ENCODE peak calls at places on chromosomes 16 and 17, in seven cellular contexts. L is BE2C, G is MM.1S, O is HAP-1, N is right lobe of liver, H is body of pancreas, I is heart left ventricle. F is an unnamed sample.

GRCh38 chr17:6577686-6578263 is 21.4 kb upstream of the PITPNM3 start:
- DNase-seq in L (no peak), G (no peak), O (no peak), N (no peak), H (no peak), I (no peak), F (no peak)

GRCh38 chr16:2339521-2340484 is 725 bp downstream of the ABCA3 start:
- DNase-seq in L (peak; percentile 91), G (peak; percentile 34), O (peak; percentile 32), N (peak; percentile 65), H (peak; percentile 57), I (peak; percentile 69), F (peak; percentile 51)

GRCh38 chr16:86964846-86965245 is 352.3 kb downstream of the C16orf95 start:
- DNase-seq in L (no peak), G (no peak), O (no peak), N (no peak), H (no peak), I (no peak), F (no peak)

GRCh38 chr17:64783556-64784352 is 121.6 kb upstream of the SMURF2 start:
- DNase-seq in L (no peak), G (no peak), O (no peak), N (no peak), H (no peak), I (no peak), F (no peak)

GRCh38 chr16:86775401-86775985 is 197.1 kb downstream of the FOXL1 start:
- DNase-seq in L (no peak), G (no peak), O (no peak), N (no peak), H (no peak), I (no peak), F (no peak)

GRCh38 chr17:47205419-47205963 is 3.7 kb upstream of the MYL4 start:
- DNase-seq in L (no peak), G (peak; percentile 95), O (no peak), N (no peak), H (peak; percentile 75), I (peak; percentile 71), F (no peak)

GRCh38 chr16:2178321-2179106 is 17.9 kb downstream of the CASKIN1 start:
- DNase-seq in L (peak; percentile 65), G (no peak), O (no peak), N (no peak), H (no peak), I (no peak), F (no peak)

GRCh38 chr16:27768651-27769270 is 218.8 kb downstream of the KATNIP start:
- DNase-seq in L (no peak), G (no peak), O (no peak), N (no peak), H (no peak), I (peak; percentile 0), F (no peak)

GRCh38 chr16:88378836-88379693 is 3.7 kb upstream of the ZNF469 start:
- DNase-seq in L (peak; percentile 4), G (no peak), O (no peak), N (peak; percentile 35), H (no peak), I (peak; percentile 13), F (no peak)

GRCh38 chr16:25838724-25839186 is 147.0 kb downstream of the HS3ST4 start:
- DNase-seq in L (peak; percentile 13), G (peak; percentile 81), O (peak; percentile 41), N (no peak), H (peak; percentile 48), I (no peak), F (peak; percentile 41)

GRCh38 chr16:87854053-87854906 is 15.0 kb downstream of the SLC7A5 start:
- DNase-seq in L (peak; percentile 55), G (no peak), O (no peak), N (no peak), H (no peak), I (no peak), F (no peak)

GRCh38 chr16:964696-965395 is 5.9 kb downstream of the LMF1 start:
- DNase-seq in L (no peak), G (no peak), O (no peak), N (no peak), H (no peak), I (no peak), F (no peak)

GRCh38 chr17:74453665-74454196 is 12.7 kb upstream of the CD300A start:
- DNase-seq in L (no peak), G (peak; percentile 83), O (peak; percentile 82), N (peak; percentile 97), H (peak; percentile 94), I (no peak), F (peak; percentile 25)

GRCh38 chr16:17368951-17369350 is 101.8 kb downstream of the XYLT1 start:
- DNase-seq in L (no peak), G (no peak), O (no peak), N (no peak), H (no peak), I (no peak), F (no peak)

GRCh38 chr16:30335598-30336474 is 19.3 kb downstream of the CD2BP2 start:
- DNase-seq in L (no peak), G (peak; percentile 10), O (no peak), N (peak; percentile 87), H (peak; percentile 34), I (peak; percentile 32), F (peak; percentile 64)

GRCh38 chr17:34672176-34672785 is 92.9 kb downstream of the TMEM132E start:
- DNase-seq in L (no peak), G (no peak), O (no peak), N (no peak), H (no peak), I (no peak), F (no peak)

GRCh38 chr17:45036696-45037095 is 14.7 kb downstream of the DCAKD start:
- DNase-seq in L (no peak), G (no peak), O (no peak), N (no peak), H (no peak), I (no peak), F (no peak)

GRCh38 chr17:10879110-10879509 is 41.2 kb upstream of the PIRT start:
- DNase-seq in L (no peak), G (no peak), O (no peak), N (no peak), H (peak; percentile 8), I (peak; percentile 28), F (no peak)

GRCh38 chr17:2421315-2422147 is 20.7 kb upstream of the MNT start:
- DNase-seq in L (no peak), G (no peak), O (no peak), N (no peak), H (peak; percentile 52), I (no peak), F (peak; percentile 62)

GRCh38 chr17:10316986-10317834 is 55.6 kb downstream of the MYH13 start:
- DNase-seq in L (peak; percentile 10), G (peak; percentile 46), O (no peak), N (no peak), H (peak; percentile 74), I (peak; percentile 68), F (peak; percentile 51)

GRCh38 chr17:61361084-61361483 is 38.6 kb upstream of the TBX2 start:
- DNase-seq in L (no peak), G (no peak), O (no peak), N (no peak), H (no peak), I (no peak), F (no peak)

GRCh38 chr17:65154770-65155589 is 17.8 kb downstream of the RGS9 start:
- DNase-seq in L (no peak), G (peak; percentile 53), O (no peak), N (no peak), H (no peak), I (no peak), F (no peak)

GRCh38 chr17:40316571-40317344 is 7.8 kb downstream of the RARA start:
- DNase-seq in L (peak; percentile 70), G (no peak), O (no peak), N (peak; percentile 84), H (peak; percentile 67), I (peak; percentile 87), F (peak; percentile 80)

GRCh38 chr17:36546418-36547093 is 1.8 kb downstream of the GGNBP2 start:
- DNase-seq in L (no peak), G (no peak), O (no peak), N (no peak), H (no peak), I (no peak), F (no peak)

GRCh38 chr17:36553459-36553858 is 8.7 kb downstream of the GGNBP2 start:
- DNase-seq in L (no peak), G (no peak), O (no peak), N (no peak), H (no peak), I (no peak), F (no peak)

GRCh38 chr17:36547776-36548175 is 3.1 kb downstream of the GGNBP2 start:
- DNase-seq in L (no peak), G (no peak), O (no peak), N (no peak), H (no peak), I (no peak), F (no peak)

GRCh38 chr17:36545465-36546417 is 1.0 kb downstream of the GGNBP2 start:
- DNase-seq in L (peak; percentile 99), G (peak; percentile 97), O (peak; percentile 96), N (peak; percentile 97), H (peak; percentile 98), I (peak; percentile 97), F (peak; percentile 97)

GRCh38 chr17:36550491-36551417 is 6.0 kb downstream of the GGNBP2 start:
- DNase-seq in L (no peak), G (peak; percentile 31), O (no peak), N (no peak), H (no peak), I (no peak), F (no peak)
- H3K4me1 ChIP-seq in L (peaks cover 3% of the 10 kb centered on the region), G (peaks cover 24% of the 10 kb centered on the region), O (peaks cover 29% of the 10 kb centered on the region), N (peaks cover 39% of the 10 kb centered on the region), H (peaks cover 44% of the 10 kb centered on the region), I (peaks cover 31% of the 10 kb centered on the region), F (peaks cover 37% of the 10 kb centered on the region)

GRCh38 chr16:67935402-67936123 is 1.1 kb downstream of the PSMB10 start:
- DNase-seq in L (peak; percentile 96), G (peak; percentile 99), O (peak; percentile 96), N (peak; percentile 99), H (peak; percentile 99), I (peak; percentile 95), F (peak; percentile 95)
- H3K4me1 ChIP-seq in L (no peaks in the 10 kb centered on the region), G (peaks cover 15% of the 10 kb centered on the region), O (peaks cover 9% of the 10 kb centered on the region), N (peaks cover 30% of the 10 kb centered on the region), H (peaks cover 67% of the 10 kb centered on the region), I (peaks cover 6% of the 10 kb centered on the region), F (peaks cover 8% of the 10 kb centered on the region)

DNA sequence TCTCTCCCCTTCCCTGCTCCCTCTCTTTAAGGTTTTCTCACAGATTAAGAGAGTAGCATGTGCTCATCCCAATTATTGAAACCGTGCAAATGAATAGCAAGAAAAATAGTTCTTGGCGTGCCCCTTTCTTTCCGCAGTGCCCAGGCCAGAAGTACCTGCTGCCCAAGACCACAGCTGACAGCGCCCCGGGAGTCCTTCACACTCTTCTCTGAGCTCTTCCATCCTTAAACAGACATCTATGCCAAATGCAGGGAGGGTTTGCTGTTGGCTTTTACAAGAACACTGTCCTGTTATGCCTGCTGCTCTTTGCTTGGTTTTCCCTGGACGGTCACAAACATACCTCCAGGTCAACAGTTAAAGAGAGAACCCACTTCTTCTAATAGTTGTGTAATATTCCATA is 416.6 kb downstream of the WWOX start:
- DNase-seq in L (no peak), G (no peak), O (no peak), N (no peak), H (no peak), I (no peak), F (no peak)
- H3K4me1 ChIP-seq in L (no peaks in the 10 kb centered on the region), G (no peaks in the 10 kb centered on the region), O (no peaks in the 10 kb centered on the region), N (no peaks in the 10 kb centered on the region), H (no peaks in the 10 kb centered on the region), I (no peaks in the 10 kb centered on the region), F (no peaks in the 10 kb centered on the region)

DNA sequence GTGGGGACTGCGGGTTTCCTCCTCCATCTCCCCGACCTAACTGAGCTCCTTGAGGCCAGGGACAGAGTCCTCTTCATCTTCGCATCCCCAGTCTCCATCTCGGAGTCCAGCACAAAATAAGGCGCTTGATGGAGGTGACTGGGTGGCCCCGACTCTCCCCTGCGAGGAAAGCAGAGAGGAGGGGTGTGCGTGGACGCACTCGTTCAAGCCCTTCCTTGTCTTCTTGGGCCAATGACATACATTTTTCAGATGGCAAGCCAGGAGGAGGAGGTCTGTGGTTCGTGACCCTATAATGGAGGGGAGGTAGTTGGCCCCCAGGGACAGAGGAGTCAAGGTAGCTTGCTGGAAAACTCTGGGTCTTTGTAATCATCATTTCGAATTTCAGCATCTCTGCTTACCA is 17.2 kb downstream of the CRISPLD2 start:
- DNase-seq in L (no peak), G (no peak), O (no peak), N (no peak), H (no peak), I (no peak), F (no peak)
- H3K4me1 ChIP-seq in L (peaks cover 9% of the 10 kb centered on the region), G (no peaks in the 10 kb centered on the region), O (no peaks in the 10 kb centered on the region), N (no peaks in the 10 kb centered on the region), H (peaks cover 4% of the 10 kb centered on the region), I (no peaks in the 10 kb centered on the region), F (peaks cover 3% of the 10 kb centered on the region)